ENCODE peak calls at places on chromosomes 11 and 22, in seven cellular contexts. Q is CD8-positive, alpha-beta T cell; B is cardiac muscle cell; I is stimulated activated CD8-positive, alpha-beta memory T cell treated with anti-CD3 and anti-CD28 coated beads, Interleukin-2, amount 100 ng/mL, for 1 hour; P is LoVo; R is activated T-cell treated with anti-CD3 and anti-CD28 coated beads for 1 hour; H is sciatic nerve. K is an unnamed sample.

GRCh38 chr22:32951807-32952153 is 106.4 kb downstream of the SYN3 start:
- DNase-seq in Q (no peak), B (peak; percentile 87), I (no peak), P (no peak), R (no peak), H (no peak), K (no peak)

GRCh38 chr11:78542007-78542406 is 32.7 kb downstream of the NARS2 start:
- DNase-seq in Q (no peak), B (no peak), I (no peak), P (no peak), R (no peak), H (no peak), K (no peak)

GRCh38 chr11:86816251-86816726 is 15.9 kb downstream of the PRSS23 start:
- DNase-seq in Q (no peak), B (peak; percentile 36), I (no peak), P (no peak), R (no peak), H (no peak), K (no peak)

GRCh38 chr11:19311306-19312030 is 70.7 kb upstream of the E2F8 start:
- DNase-seq in Q (no peak), B (peak; percentile 67), I (no peak), P (peak; percentile 44), R (peak; percentile 5), H (peak; percentile 87), K (peak; percentile 32)

GRCh38 chr22:38313384-38313955 is 3.8 kb downstream of the CSNK1E start:
- DNase-seq in Q (no peak), B (no peak), I (no peak), P (no peak), R (no peak), H (peak; percentile 81), K (no peak)

GRCh38 chr22:31133911-31134310 is 6.4 kb downstream of the PLA2G3 start:
- DNase-seq in Q (no peak), B (no peak), I (no peak), P (no peak), R (no peak), H (no peak), K (no peak)

GRCh38 chr11:113397212-113397611 is 9.6 kb downstream of the ANKK1 start:
- DNase-seq in Q (no peak), B (no peak), I (no peak), P (no peak), R (no peak), H (no peak), K (no peak)

GRCh38 chr22:46054091-46054877 is 77.3 kb upstream of the WNT7B start:
- DNase-seq in Q (peak; percentile 73), B (no peak), I (no peak), P (no peak), R (no peak), H (peak; percentile 88), K (peak; percentile 43)

GRCh38 chr11:2421996-2422395 is 21.4 kb downstream of the TSSC4 start:
- DNase-seq in Q (no peak), B (no peak), I (no peak), P (no peak), R (no peak), H (no peak), K (peak; percentile 19)

GRCh38 chr11:34890812-34891211 is 25.4 kb downstream of the APIP start:
- DNase-seq in Q (no peak), B (peak; percentile 52), I (no peak), P (peak; percentile 67), R (no peak), H (no peak), K (no peak)

GRCh38 chr11:84947970-84948600 is 679.1 kb downstream of the DLG2 start:
- DNase-seq in Q (no peak), B (peak; percentile 50), I (no peak), P (no peak), R (no peak), H (no peak), K (no peak)

GRCh38 chr11:104918113-104918824 is 20.0 kb upstream of the CASP12 start:
- DNase-seq in Q (no peak), B (no peak), I (no peak), P (peak; percentile 14), R (no peak), H (no peak), K (peak; percentile 39)

GRCh38 chr22:38335077-38335476 is 17.8 kb upstream of the CSNK1E start:
- DNase-seq in Q (no peak), B (no peak), I (no peak), P (no peak), R (no peak), H (no peak), K (no peak)

GRCh38 chr22:32745251-32745995 is 56.1 kb upstream of the TIMP3 start:
- DNase-seq in Q (no peak), B (peak; percentile 15), I (no peak), P (peak; percentile 22), R (no peak), H (no peak), K (no peak)

GRCh38 chr11:42770444-42771065 is 541.2 kb upstream of the API5 start:
- DNase-seq in Q (no peak), B (peak; percentile 40), I (no peak), P (peak; percentile 10), R (no peak), H (no peak), K (no peak)

GRCh38 chr11:2571598-2572281 is 126.9 kb downstream of the KCNQ1 start:
- DNase-seq in Q (no peak), B (no peak), I (no peak), P (no peak), R (no peak), H (peak; percentile 47), K (no peak)

GRCh38 chr11:83012168-83013067 is 59.3 kb downstream of the RAB30 start:
- DNase-seq in Q (no peak), B (no peak), I (no peak), P (no peak), R (no peak), H (no peak), K (no peak)

GRCh38 chr11:86211619-86212018 is 32.9 kb upstream of the EED start:
- DNase-seq in Q (no peak), B (no peak), I (no peak), P (no peak), R (no peak), H (no peak), K (no peak)

GRCh38 chr11:133064152-133064877 is 468.0 kb downstream of the OPCML start:
- DNase-seq in Q (no peak), B (peak; percentile 90), I (no peak), P (no peak), R (no peak), H (peak; percentile 81), K (no peak)

GRCh38 chr11:34909435-34909834 is 6.7 kb downstream of the APIP start:
- DNase-seq in Q (no peak), B (no peak), I (no peak), P (no peak), R (no peak), H (no peak), K (no peak)

GRCh38 chr11:117490019-117490679 is 162.5 kb downstream of the CEP164 start:
- DNase-seq in Q (no peak), B (no peak), I (no peak), P (no peak), R (no peak), H (no peak), K (no peak)

GRCh38 chr11:3219281-3219892 is 774 bp upstream of the MRGPRG start:
- DNase-seq in Q (no peak), B (no peak), I (no peak), P (no peak), R (no peak), H (peak; percentile 47), K (no peak)

GRCh38 chr22:37008365-37008764 is 10.9 kb downstream of the TST start:
- DNase-seq in Q (no peak), B (no peak), I (no peak), P (no peak), R (no peak), H (no peak), K (no peak)

GRCh38 chr11:28727254-28727653 is 619.1 kb downstream of the METTL15 start:
- DNase-seq in Q (no peak), B (no peak), I (no peak), P (no peak), R (no peak), H (no peak), K (no peak)

GRCh38 chr22:50247748-50248147 is 2.9 kb upstream of the TUBGCP6 start:
- DNase-seq in Q (peak; percentile 56), B (no peak), I (no peak), P (no peak), R (no peak), H (no peak), K (peak; percentile 67)

GRCh38 chr11:125924384-125925007 is 20.2 kb downstream of the DDX25 start:
- DNase-seq in Q (no peak), B (no peak), I (no peak), P (no peak), R (no peak), H (no peak), K (no peak)

K was measured in B cell.